ENCODE peak calls at places on chromosomes 7 and 10, in six cellular contexts. R is WERI-Rb-1, W is uterus, Z is Peyer's patch, Q is dorsolateral prefrontal cortex, X is psoas muscle. G is an unnamed sample.

GRCh38 chr7:117592011-117592635 is 112.3 kb downstream of the CFTR start:
- DNase-seq in X (no peak), Z (no peak), W (no peak), R (no peak), Q (no peak), G (no peak)

GRCh38 chr7:75953918-75954317 is 39.0 kb downstream of the POR start:
- DNase-seq in R (no peak), X (no peak), Q (no peak), W (no peak), Z (no peak), G (peak; percentile 62)

GRCh38 chr10:102118867-102119266 is 1.3 kb downstream of the LDB1 start:
- DNase-seq in W (peak; percentile 55), Q (no peak), X (no peak), R (peak; percentile 35), Z (peak; percentile 76), G (no peak)

GRCh38 chr10:70967591-70968588 is 79.5 kb upstream of the PCBD1 start:
- DNase-seq in Q (no peak), X (no peak), W (no peak), Z (no peak), R (peak; percentile 83), G (no peak)

GRCh38 chr7:129574487-129574886 is 37.0 kb upstream of the NRF1 start:
- DNase-seq in R (no peak), Q (no peak), X (peak; percentile 27), W (no peak), Z (no peak), G (no peak)

GRCh38 chr10:14563359-14563758 is 211.3 kb downstream of the FAM107B start:
- DNase-seq in W (no peak), Z (no peak), X (no peak), R (no peak), Q (no peak), G (no peak)

GRCh38 chr10:11212285-11212684 is 194.6 kb downstream of the CELF2 start:
- DNase-seq in Z (no peak), R (no peak), Q (no peak), X (no peak), W (no peak), G (no peak)

GRCh38 chr10:98186681-98187080 is 52.2 kb downstream of the R3HCC1L start:
- DNase-seq in X (no peak), Q (no peak), Z (no peak), W (no peak), R (no peak), G (no peak)

GRCh38 chr10:30019468-30019867 is 39.9 kb downstream of the JCAD start:
- DNase-seq in Z (no peak), W (no peak), Q (no peak), X (no peak), R (no peak), G (no peak)

GRCh38 chr10:102413053-102413705 is 5.4 kb downstream of the PSD start:
- DNase-seq in Z (no peak), X (no peak), R (peak; percentile 62), Q (no peak), W (no peak), G (no peak)

GRCh38 chr10:8129438-8129837 is 75.0 kb downstream of the GATA3 start:
- DNase-seq in Z (no peak), Q (no peak), W (no peak), R (no peak), X (no peak), G (no peak)

GRCh38 chr7:116341222-116341907 is 131.0 kb downstream of the TES start:
- DNase-seq in X (no peak), Q (no peak), W (no peak), R (no peak), Z (no peak), G (no peak)

GRCh38 chr7:129423700-129424410 is 10.4 kb upstream of the STRIP2 start:
- DNase-seq in Q (no peak), R (no peak), Z (no peak), W (no peak), X (no peak), G (no peak)

GRCh38 chr7:44158060-44158872 is 17.1 kb upstream of the MYL7 start:
- DNase-seq in Q (no peak), R (no peak), X (no peak), Z (no peak), W (no peak), G (no peak)

GRCh38 chr10:69780070-69780469 is 21.6 kb upstream of the COL13A1 start:
- DNase-seq in X (no peak), Z (no peak), R (no peak), W (no peak), Q (no peak), G (no peak)

GRCh38 chr7:106290319-106290718 is 5.5 kb upstream of the NAMPT start:
- DNase-seq in X (no peak), Q (no peak), W (no peak), Z (no peak), R (no peak), G (no peak)
- TF ChIP-seq CTCF in X (no peak), Q (no peak), W (no peak), Z (peak; percentile 44), R (no peak), G (no peak)

GRCh38 chr10:3222068-3222467 is 49.5 kb upstream of the PITRM1 start:
- DNase-seq in X (no peak), Z (no peak), R (no peak), Q (no peak), W (no peak), G (no peak)
- TF ChIP-seq CTCF in X (no peak), Z (peak; percentile 12), R (no peak), Q (no peak), W (no peak), G (no peak)

GRCh38 chr10:116836902-116837513 is 12.3 kb upstream of the ENO4 start:
- DNase-seq in R (peak; percentile 30), Z (no peak), X (no peak), Q (no peak), W (no peak), G (no peak)
- TF ChIP-seq CTCF in R (peak; percentile 30), Z (peak; percentile 20), X (no peak), Q (no peak), W (no peak), G (no peak)

GRCh38 chr7:100789055-100789454 is 38.3 kb downstream of the EPHB4 start:
- DNase-seq in W (no peak), R (no peak), X (no peak), Q (no peak), Z (no peak), G (no peak)
- TF ChIP-seq CTCF in W (no peak), R (peak; percentile 36), X (no peak), Q (no peak), Z (no peak), G (no peak)